ENCODE peak calls at places on chromosomes 5 and 9, in six cellular contexts. O, F, A, J, B and H are unnamed samples.

GRCh38 chr5:168747987-168748777 is 169.0 kb upstream of the PANK3 start:
- DNase-seq in O (no peak), F (no peak), A (peak; percentile 46), J (no peak), B (peak; percentile 81), H (no peak)

GRCh38 chr9:124215551-124215910 is 42.2 kb upstream of the NEK6 start:
- DNase-seq in O (no peak), F (peak; percentile 13), A (no peak), J (no peak), B (no peak), H (no peak)

GRCh38 chr5:138686668-138687067 is 66.6 kb upstream of the CTNNA1 start:
- DNase-seq in O (no peak), F (no peak), A (no peak), J (no peak), B (no peak), H (no peak)

GRCh38 chr9:124137009-124137943 is 120.5 kb upstream of the NEK6 start:
- DNase-seq in O (no peak), F (no peak), A (no peak), J (no peak), B (peak; percentile 4), H (no peak)

GRCh38 chr9:7324031-7324654 is 475.4 kb downstream of the DMAC1 start:
- DNase-seq in O (no peak), F (no peak), A (no peak), J (no peak), B (no peak), H (no peak)

GRCh38 chr9:116733010-116733641 is 46.0 kb downstream of the TRIM32 start:
- DNase-seq in O (no peak), F (no peak), A (no peak), J (no peak), B (no peak), H (no peak)

GRCh38 chr5:145166173-145166572 is 669.0 kb downstream of the PRELID2 start:
- DNase-seq in O (no peak), F (no peak), A (no peak), J (no peak), B (no peak), H (no peak)

GRCh38 chr9:4061717-4062116 is 238.2 kb downstream of the GLIS3 start:
- DNase-seq in O (no peak), F (no peak), A (no peak), J (no peak), B (no peak), H (no peak)

GRCh38 chr9:107650321-107650720 is 160.8 kb upstream of the KLF4 start:
- DNase-seq in O (no peak), F (no peak), A (no peak), J (no peak), B (no peak), H (peak; percentile 29)

GRCh38 chr5:52710310-52710971 is 77.3 kb upstream of the ITGA1 start:
- DNase-seq in O (no peak), F (no peak), A (no peak), J (no peak), B (no peak), H (no peak)

GRCh38 chr9:108477538-108478006 is 378.2 kb downstream of the ACTL7B start:
- DNase-seq in O (no peak), F (no peak), A (peak; percentile 82), J (no peak), B (no peak), H (no peak)

GRCh38 chr5:181170996-181171395 is 23.6 kb downstream of the OR2V2 start:
- DNase-seq in O (no peak), F (no peak), A (no peak), J (no peak), B (no peak), H (no peak)

GRCh38 chr5:173886157-173886556 is 2.0 kb upstream of the CPEB4 start:
- DNase-seq in O (no peak), F (no peak), A (no peak), J (no peak), B (no peak), H (no peak)

GRCh38 chr5:82356808-82357671 is 78.9 kb upstream of the RPS23 start:
- DNase-seq in O (peak; percentile 49), F (peak; percentile 39), A (peak; percentile 85), J (peak; percentile 59), B (peak; percentile 75), H (peak; percentile 90)

GRCh38 chr5:124773291-124774001 is 27.0 kb upstream of the ZNF608 start:
- DNase-seq in O (no peak), F (no peak), A (no peak), J (no peak), B (no peak), H (no peak)

GRCh38 chr5:36599986-36600779 is 6.2 kb upstream of the SLC1A3 start:
- DNase-seq in O (no peak), F (no peak), A (no peak), J (no peak), B (no peak), H (no peak)

GRCh38 chr5:59034498-59035186 is 451.8 kb downstream of the RAB3C start:
- DNase-seq in O (no peak), F (no peak), A (peak; percentile 81), J (no peak), B (no peak), H (no peak)

GRCh38 chr9:80492221-80492620 is 920.5 kb downstream of the TLE4 start:
- DNase-seq in O (no peak), F (peak; percentile 67), A (no peak), J (no peak), B (no peak), H (no peak)

GRCh38 chr5:171619744-171620143 is 165.9 kb upstream of the SMIM23 start:
- DNase-seq in O (no peak), F (no peak), A (no peak), J (no peak), B (no peak), H (no peak)

GRCh38 chr9:117315236-117315635 is 99.6 kb downstream of the ASTN2 start:
- DNase-seq in O (no peak), F (peak; percentile 63), A (no peak), J (no peak), B (no peak), H (no peak)

GRCh38 chr5:128366147-128366546 is 171.9 kb downstream of the FBN2 start:
- DNase-seq in O (no peak), F (no peak), A (no peak), J (no peak), B (no peak), H (no peak)

GRCh38 chr9:14312721-14313377 is 1.1 kb downstream of the NFIB start:
- DNase-seq in O (peak; percentile 48), F (no peak), A (peak; percentile 31), J (no peak), B (peak; percentile 12), H (no peak)

GRCh38 chr5:150562832-150563231 is 54.9 kb downstream of the NDST1 start:
- DNase-seq in O (no peak), F (no peak), A (peak; percentile 74), J (no peak), B (no peak), H (no peak)

GRCh38 chr9:14343948-14344547 is 30.1 kb upstream of the NFIB start:
- DNase-seq in O (no peak), F (no peak), A (peak; percentile 33), J (no peak), B (no peak), H (no peak)

GRCh38 chr9:132181796-132182521 is 20.1 kb downstream of the NTNG2 start:
- DNase-seq in O (no peak), F (no peak), A (no peak), J (no peak), B (no peak), H (no peak)

GRCh38 chr5:34535433-34535832 is 120.7 kb upstream of the RAI14 start:
- DNase-seq in O (no peak), F (no peak), A (no peak), J (no peak), B (no peak), H (no peak)

GRCh38 chr5:34535944-34536628 is 120.0 kb upstream of the RAI14 start:
- DNase-seq in O (no peak), F (no peak), A (no peak), J (no peak), B (no peak), H (no peak)

GRCh38 chr5:34536699-34537098 is 119.4 kb upstream of the RAI14 start:
- DNase-seq in O (no peak), F (no peak), A (no peak), J (no peak), B (no peak), H (no peak)

GRCh38 chr5:34533582-34534236 is 122.4 kb upstream of the RAI14 start:
- DNase-seq in O (no peak), F (no peak), A (no peak), J (no peak), B (no peak), H (no peak)

GRCh38 chr5:34534237-34535108 is 121.7 kb upstream of the RAI14 start:
- DNase-seq in O (no peak), F (no peak), A (no peak), J (no peak), B (no peak), H (no peak)
- TF ChIP-seq EP300 in O (no peak), F (no peak), A (no peak), J (peak; percentile 66), B (no peak), H (no peak)

GRCh38 chr9:9341203-9341602 is 1271.6 kb downstream of the PTPRD start:
- DNase-seq in O (no peak), F (no peak), A (no peak), J (no peak), B (no peak), H (no peak)
- TF ChIP-seq EP300 in O (no peak), F (no peak), A (no peak), J (no peak), B (no peak), H (no peak)

DNA sequence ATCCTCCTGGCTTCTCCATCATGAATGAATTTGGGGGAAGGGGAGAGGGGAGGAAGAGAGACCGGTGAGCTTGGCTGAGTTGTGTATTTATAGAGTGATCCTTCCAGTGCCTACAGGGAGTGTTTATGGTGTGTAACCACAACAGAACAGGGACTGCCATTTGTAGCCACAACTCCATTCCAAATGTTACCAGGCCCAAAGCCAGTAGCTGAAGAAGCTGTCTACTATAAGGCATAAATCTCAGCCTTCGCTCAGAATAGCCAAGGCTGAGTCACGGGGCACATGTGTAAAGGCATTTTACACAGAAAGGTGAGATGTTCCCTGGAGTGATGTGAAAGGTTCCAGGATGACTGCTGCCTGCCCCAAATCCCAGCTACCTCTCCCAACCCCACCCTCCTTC is 2.5 kb downstream of the TMEM252 start:
- DNase-seq in O (no peak), F (no peak), A (no peak), J (no peak), B (no peak), H (no peak)
- TF ChIP-seq EP300 in O (no peak), F (no peak), A (no peak), J (no peak), B (no peak), H (peak; percentile 64)

GRCh38 chr5:40391642-40392041 is 288.1 kb upstream of the PTGER4 start:
- DNase-seq in O (no peak), F (no peak), A (no peak), J (no peak), B (no peak), H (no peak)

GRCh38 chr5:40390286-40391253 is 289.1 kb upstream of the PTGER4 start:
- DNase-seq in O (no peak), F (no peak), A (no peak), J (no peak), B (no peak), H (no peak)

GRCh38 chr5:40385544-40385943 is 294.2 kb upstream of the PTGER4 start:
- DNase-seq in O (no peak), F (no peak), A (peak; percentile 24), J (no peak), B (no peak), H (no peak)

GRCh38 chr5:40386293-40386692 is 293.4 kb upstream of the PTGER4 start:
- DNase-seq in O (no peak), F (no peak), A (no peak), J (no peak), B (no peak), H (no peak)

GRCh38 chr5:40389591-40389990 is 290.1 kb upstream of the PTGER4 start:
- DNase-seq in O (no peak), F (no peak), A (no peak), J (no peak), B (no peak), H (no peak)
- TF ChIP-seq EP300 in O (no peak), F (no peak), A (no peak), J (no peak), B (no peak), H (no peak)